ENCODE peak calls at places on chromosomes 1 and 21, in four cellular contexts. D is K562, S is SK-N-SH, T is GM12878. U is an unnamed sample.
A peak's percentile ranks its signal among the peaks of the same experiment; 100 is the strongest.

GRCh38 chr1:235101558-235102258 is 26.9 kb downstream of the TOMM20 start:
- DNase-seq in D (no peak), S (no peak), T (no peak), U (no peak)

GRCh38 chr21:43585924-43586411 is 73.3 kb downstream of the HSF2BP start:
- DNase-seq in D (no peak), S (no peak), T (no peak), U (peak; percentile 98)

GRCh38 chr1:22592051-22592450 is 28.8 kb downstream of the EPHA8 start:
- DNase-seq in D (no peak), S (no peak), T (no peak), U (no peak)

GRCh38 chr1:178651742-178652141 is 73.3 kb upstream of the RALGPS2 start:
- DNase-seq in D (no peak), S (no peak), T (no peak), U (peak; percentile 83)

GRCh38 chr1:73366734-73367413 is 831.1 kb downstream of the LRRIQ3 start:
- DNase-seq in D (no peak), S (no peak), T (no peak), U (no peak)

GRCh38 chr1:58592521-58593134 is 15.6 kb upstream of the TACSTD2 start:
- DNase-seq in D (no peak), S (no peak), T (no peak), U (peak; percentile 87)

GRCh38 chr1:244352156-244352830 is 99.4 kb downstream of the ADSS2 start:
- DNase-seq in D (no peak), S (no peak), T (no peak), U (no peak)

GRCh38 chr1:155022927-155023236 is 10.7 kb downstream of the DCST2 start:
- DNase-seq in D (no peak), S (peak; percentile 57), T (no peak), U (no peak)

DNA sequence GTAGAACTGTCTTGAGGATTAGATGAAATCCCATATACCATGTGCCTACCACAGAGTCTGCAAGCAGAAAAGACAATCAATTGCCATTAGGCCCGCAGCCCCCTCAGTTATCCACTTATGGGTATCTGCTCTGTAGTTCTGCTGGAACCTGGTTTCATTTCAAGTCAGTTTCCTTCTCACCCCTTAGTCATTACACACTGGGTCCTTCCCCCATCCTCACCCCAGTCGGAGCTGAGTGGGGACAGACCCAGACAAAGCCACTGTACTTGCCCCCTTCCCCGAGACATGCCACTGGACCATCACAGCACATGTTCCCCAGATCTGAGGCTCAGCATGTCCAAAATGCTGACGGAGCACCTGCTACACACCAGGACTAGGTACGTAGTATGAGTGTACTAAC is 21.2 kb downstream of the PGLYRP3 start:
- DNase-seq in D (no peak), S (no peak), T (peak; percentile 21), U (no peak)
- H2AFZ ChIP-seq in D (no peak overlapping the region), S (no peak overlapping the region), T (no peak overlapping the region), U (no peak overlapping the region)

GRCh38 chr1:204261266-204261665 is 47.5 kb upstream of the GOLT1A start:
- DNase-seq in D (no peak), S (no peak), T (no peak), U (no peak)

GRCh38 chr1:204261746-204262505 is 48.1 kb upstream of the GOLT1A start:
- DNase-seq in D (no peak), S (no peak), T (no peak), U (peak; percentile 77)

GRCh38 chr1:204259782-204260181 is 46.0 kb upstream of the GOLT1A start:
- DNase-seq in D (no peak), S (no peak), T (no peak), U (no peak)

GRCh38 chr1:204259196-204259595 is 45.4 kb upstream of the GOLT1A start:
- DNase-seq in D (no peak), S (no peak), T (no peak), U (no peak)

DNA sequence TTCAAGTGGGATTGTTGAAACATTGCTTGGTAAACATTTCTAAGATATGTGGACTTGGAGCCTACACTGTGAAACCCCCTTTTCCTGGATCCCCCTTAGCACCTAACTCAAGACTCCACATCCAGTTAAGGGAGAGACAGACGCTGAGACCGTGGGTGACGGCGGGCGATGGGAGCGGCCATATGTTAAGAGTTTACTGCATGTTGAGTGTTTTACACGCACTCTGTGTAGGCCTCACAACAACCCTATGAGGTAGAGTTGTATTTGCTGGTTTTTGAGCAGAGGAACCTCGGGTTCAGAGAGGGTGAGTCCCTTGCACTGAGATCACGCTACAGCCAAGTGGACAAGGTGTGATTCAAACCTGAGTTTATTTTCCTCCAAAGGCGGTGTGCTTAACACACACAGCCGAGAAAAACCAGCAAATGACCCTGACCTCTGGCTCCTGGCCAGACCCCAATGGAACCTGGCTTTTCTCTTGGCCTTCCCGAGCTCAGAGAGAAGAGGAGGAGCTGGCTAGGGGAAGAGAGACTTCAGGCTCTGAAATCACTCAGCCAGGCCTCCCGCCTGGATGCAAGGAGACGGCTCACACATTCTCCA is 46.9 kb upstream of the GOLT1A start:
- DNase-seq in D (no peak), S (no peak), T (no peak), U (no peak)
- TF ChIP-seq RCOR1 in D (no peak), S (no peak), T (no peak), U (no peak)

DNA sequence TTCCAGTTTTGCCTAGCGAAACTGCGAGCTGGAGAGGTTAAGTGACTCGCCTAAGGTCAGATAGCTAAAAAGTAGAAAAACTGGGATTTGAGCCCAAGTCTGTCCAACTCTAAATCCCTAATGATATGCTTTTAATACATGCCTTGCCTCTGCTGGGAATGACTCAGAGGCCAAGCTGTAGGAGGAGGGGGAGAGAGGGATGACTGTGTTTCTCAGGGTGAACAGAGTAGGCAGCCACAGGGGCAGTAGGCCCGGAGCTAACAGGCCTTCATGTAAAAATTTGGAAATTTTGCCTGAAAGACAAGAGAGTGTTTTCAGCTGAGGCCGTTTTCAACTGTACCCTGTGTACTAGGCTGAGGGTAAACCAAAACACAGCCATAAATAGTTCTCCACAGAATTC is 107.5 kb upstream of the HOOK1 start:
- DNase-seq in D (no peak), S (no peak), T (no peak), U (peak; percentile 98)
- H2AFZ ChIP-seq in D (no peak overlapping the region), S (peak overlapping the region; percentile 82), T (no peak overlapping the region), U (peak overlapping the region; percentile 69)

GRCh38 chr1:143643148-143643885 is 328.5 kb downstream of the FAM72C start:
- DNase-seq in D (no peak), S (no peak), T (no peak), U (no peak)
- TF ChIP-seq RCOR1 in D (no peak), S (no peak), T (no peak), U (no peak)

DNA sequence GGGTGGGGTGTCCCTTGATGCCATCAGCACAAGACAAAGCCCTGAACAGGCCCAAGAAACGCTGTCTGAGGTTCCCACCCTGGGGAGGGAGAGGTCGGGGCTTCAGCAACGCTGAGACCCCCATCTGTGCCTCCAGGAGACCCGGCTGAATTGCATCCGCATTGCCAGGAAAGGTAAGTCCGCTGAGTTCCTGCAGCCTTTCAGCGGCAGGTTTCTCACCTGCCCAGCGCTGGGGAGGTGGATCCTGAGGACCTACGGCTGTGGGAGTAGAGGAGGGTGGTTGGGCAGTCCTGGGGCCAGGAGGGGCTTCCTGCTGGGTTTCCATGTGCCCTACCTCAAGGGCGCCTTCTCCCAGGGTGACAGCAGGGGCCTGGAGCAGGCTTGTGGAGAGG is 47.5 kb downstream of the PTPRU start:
- DNase-seq in D (no peak), S (no peak), T (no peak), U (no peak)
- H2AFZ ChIP-seq in D (peak overlapping the region; percentile 98), S (no peak overlapping the region), T (peak overlapping the region; percentile 78), U (peak overlapping the region; percentile 44)